ENCODE peak calls at places on chromosomes 1 and 21, in five cellular contexts. One of them, this sample, is unnamed. For H3K4me1, the result is how much of the 10 kb centered on the place peaks cover.

GRCh38 chr1:201895913-201896807 is 7.5 kb downstream of the SHISA4 start:
- DNase-seq in prostate gland: peak
- DNase-seq in fibroblast of lung: peak
- DNase-seq in mammary epithelial cell: peak
- DNase-seq in heart left ventricle: peak
- DNase-seq in this sample: peak

GRCh38 chr1:44808938-44809917 is 905 bp downstream of the BTBD19 start:
- DNase-seq in prostate gland: no peak
- DNase-seq in fibroblast of lung: peak
- DNase-seq in mammary epithelial cell: no peak
- DNase-seq in heart left ventricle: peak
- DNase-seq in this sample: peak

GRCh38 chr21:46051821-46052675 is 45.9 kb upstream of the COL6A2 start:
- DNase-seq in prostate gland: no peak
- DNase-seq in fibroblast of lung: no peak
- DNase-seq in mammary epithelial cell: no peak
- DNase-seq in heart left ventricle: no peak
- DNase-seq in this sample: no peak

GRCh38 chr1:6799499-6799898 is 14.2 kb downstream of the CAMTA1 start:
- DNase-seq in prostate gland: no peak
- DNase-seq in fibroblast of lung: no peak
- DNase-seq in mammary epithelial cell: no peak
- DNase-seq in heart left ventricle: no peak
- DNase-seq in this sample: no peak

GRCh38 chr1:234542211-234542850 is 63.4 kb upstream of the TARBP1 start:
- DNase-seq in prostate gland: no peak
- DNase-seq in fibroblast of lung: no peak
- DNase-seq in mammary epithelial cell: no peak
- DNase-seq in heart left ventricle: no peak
- DNase-seq in this sample: no peak

GRCh38 chr1:31155216-31155806 is 84.4 kb downstream of the NKAIN1 start:
- DNase-seq in prostate gland: peak
- DNase-seq in fibroblast of lung: peak
- DNase-seq in mammary epithelial cell: peak
- DNase-seq in heart left ventricle: peak
- DNase-seq in this sample: peak

GRCh38 chr1:214621178-214621577 is 18.2 kb downstream of the CENPF start:
- DNase-seq in prostate gland: no peak
- DNase-seq in fibroblast of lung: no peak
- DNase-seq in mammary epithelial cell: no peak
- DNase-seq in heart left ventricle: no peak
- DNase-seq in this sample: no peak

GRCh38 chr1:218034464-218034863 is 250.6 kb upstream of the RRP15 start:
- DNase-seq in prostate gland: no peak
- DNase-seq in fibroblast of lung: no peak
- DNase-seq in mammary epithelial cell: no peak
- DNase-seq in heart left ventricle: no peak
- DNase-seq in this sample: no peak

GRCh38 chr1:10900265-10900651 is 103.8 kb upstream of the CASZ1 start:
- DNase-seq in prostate gland: peak
- DNase-seq in fibroblast of lung: no peak
- DNase-seq in mammary epithelial cell: peak
- DNase-seq in heart left ventricle: no peak
- DNase-seq in this sample: no peak
- H3K4me1 ChIP-seq in prostate gland: under half
- H3K4me1 ChIP-seq in fibroblast of lung: under half
- H3K4me1 ChIP-seq in mammary epithelial cell: under half
- H3K4me1 ChIP-seq in heart left ventricle: under half
- H3K4me1 ChIP-seq in this sample: under half

GRCh38 chr1:40974945-40975344 is 4.6 kb upstream of the CTPS1 start:
- DNase-seq in prostate gland: no peak
- DNase-seq in fibroblast of lung: no peak
- DNase-seq in mammary epithelial cell: no peak
- DNase-seq in heart left ventricle: no peak
- DNase-seq in this sample: peak
- H3K4me1 ChIP-seq in prostate gland: under half
- H3K4me1 ChIP-seq in fibroblast of lung: under half
- H3K4me1 ChIP-seq in mammary epithelial cell: under half
- H3K4me1 ChIP-seq in heart left ventricle: under half
- H3K4me1 ChIP-seq in this sample: half or more

GRCh38 chr1:91015794-91016550 is 5.9 kb downstream of the ZNF644 start:
- DNase-seq in prostate gland: no peak
- DNase-seq in fibroblast of lung: no peak
- DNase-seq in mammary epithelial cell: peak
- DNase-seq in heart left ventricle: no peak
- DNase-seq in this sample: no peak

GRCh38 chr1:91013302-91013701 is 8.5 kb downstream of the ZNF644 start:
- DNase-seq in prostate gland: no peak
- DNase-seq in fibroblast of lung: no peak
- DNase-seq in mammary epithelial cell: no peak
- DNase-seq in heart left ventricle: no peak
- DNase-seq in this sample: no peak

GRCh38 chr1:91014475-91014874 is 7.4 kb downstream of the ZNF644 start:
- DNase-seq in prostate gland: no peak
- DNase-seq in fibroblast of lung: no peak
- DNase-seq in mammary epithelial cell: peak
- DNase-seq in heart left ventricle: no peak
- DNase-seq in this sample: no peak

GRCh38 chr1:91018006-91018405 is 3.8 kb downstream of the ZNF644 start:
- DNase-seq in prostate gland: no peak
- DNase-seq in fibroblast of lung: peak
- DNase-seq in mammary epithelial cell: no peak
- DNase-seq in heart left ventricle: no peak
- DNase-seq in this sample: no peak

DNA sequence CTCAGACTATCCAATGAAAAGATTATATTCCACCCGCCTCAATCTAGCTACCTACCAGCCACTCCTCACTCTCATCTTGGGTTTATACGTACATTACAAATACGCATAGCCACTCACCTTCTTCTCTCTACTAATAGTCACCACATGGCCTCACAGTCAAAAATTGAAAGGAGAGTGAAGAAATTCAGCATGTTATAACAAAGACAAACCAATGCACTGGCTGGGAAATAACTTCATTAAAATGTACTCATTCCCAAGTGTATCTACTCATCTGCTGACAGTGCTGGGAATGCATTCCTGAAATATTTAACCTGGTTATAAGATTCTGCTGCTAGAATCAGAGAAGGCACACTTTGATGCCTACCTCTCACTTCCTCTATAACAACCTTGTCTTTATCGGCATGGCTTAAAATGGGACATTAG is 6.5 kb downstream of the ZNF644 start:
- DNase-seq in prostate gland: no peak
- DNase-seq in fibroblast of lung: no peak
- DNase-seq in mammary epithelial cell: peak
- DNase-seq in heart left ventricle: no peak
- DNase-seq in this sample: no peak
- H3K4me1 ChIP-seq in prostate gland: under half
- H3K4me1 ChIP-seq in fibroblast of lung: under half
- H3K4me1 ChIP-seq in mammary epithelial cell: under half
- H3K4me1 ChIP-seq in heart left ventricle: half or more
- H3K4me1 ChIP-seq in this sample: under half

GRCh38 chr1:1170215-1170890 is 3.3 kb upstream of the TTLL10 start:
- DNase-seq in prostate gland: no peak
- DNase-seq in fibroblast of lung: no peak
- DNase-seq in mammary epithelial cell: no peak
- DNase-seq in heart left ventricle: peak
- DNase-seq in this sample: no peak

GRCh38 chr1:1169429-1170214 is 4.1 kb upstream of the TTLL10 start:
- DNase-seq in prostate gland: no peak
- DNase-seq in fibroblast of lung: no peak
- DNase-seq in mammary epithelial cell: no peak
- DNase-seq in heart left ventricle: peak
- DNase-seq in this sample: no peak

GRCh38 chr1:1168156-1168450 is 5.6 kb upstream of the TTLL10 start:
- DNase-seq in prostate gland: no peak
- DNase-seq in fibroblast of lung: no peak
- DNase-seq in mammary epithelial cell: no peak
- DNase-seq in heart left ventricle: peak
- DNase-seq in this sample: no peak

GRCh38 chr1:1167416-1168155 is 6.1 kb upstream of the TTLL10 start:
- DNase-seq in prostate gland: no peak
- DNase-seq in fibroblast of lung: no peak
- DNase-seq in mammary epithelial cell: no peak
- DNase-seq in heart left ventricle: peak
- DNase-seq in this sample: no peak

DNA sequence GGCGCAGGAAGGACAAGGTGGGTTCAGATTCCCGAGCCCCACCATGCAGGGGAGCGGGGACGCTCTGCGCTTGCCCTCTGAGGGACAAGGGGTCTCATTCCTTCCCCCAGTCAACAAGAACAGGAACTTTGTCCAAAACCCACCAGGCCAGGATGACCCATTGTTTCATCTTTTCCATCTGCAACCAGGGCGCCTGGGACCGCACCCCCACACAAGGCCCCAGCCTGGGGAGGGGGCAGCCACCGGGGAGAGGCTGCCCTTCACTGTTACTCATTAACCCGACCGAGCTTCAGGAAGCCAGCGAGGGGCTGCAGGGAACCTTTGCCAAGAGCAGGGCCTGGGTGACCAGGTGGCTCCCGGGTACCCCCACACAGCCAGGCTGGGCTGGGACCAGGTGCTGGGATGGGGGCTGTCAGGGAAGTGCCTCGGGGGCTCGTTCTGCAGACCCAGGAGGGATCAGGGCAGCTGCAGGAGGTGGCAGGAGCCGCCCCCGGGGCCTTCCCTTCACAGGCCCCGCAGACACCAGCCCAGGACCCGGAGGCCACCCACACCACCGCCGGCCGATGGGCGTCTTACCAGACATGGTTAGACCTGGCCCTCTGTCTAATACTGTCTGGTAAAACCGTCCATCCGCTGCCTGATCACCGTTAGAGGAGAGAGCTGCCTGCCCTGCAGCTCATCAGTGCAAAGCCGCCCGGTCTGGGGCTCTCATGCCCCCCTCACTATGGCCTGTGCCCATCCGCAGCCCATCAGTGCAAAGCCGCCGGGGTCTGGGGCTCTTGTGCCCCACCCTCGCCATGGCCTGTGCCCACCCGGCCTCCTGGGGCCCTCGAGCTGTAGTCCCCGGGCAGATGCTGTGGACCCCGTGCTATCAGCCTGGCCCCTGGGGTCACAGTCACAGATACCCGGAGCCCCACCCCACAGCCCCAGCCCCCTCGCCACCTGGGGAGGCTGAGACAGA is 4.9 kb upstream of the TTLL10 start:
- DNase-seq in prostate gland: no peak
- DNase-seq in fibroblast of lung: no peak
- DNase-seq in mammary epithelial cell: no peak
- DNase-seq in heart left ventricle: peak
- DNase-seq in this sample: peak
- H3K4me1 ChIP-seq in prostate gland: under half
- H3K4me1 ChIP-seq in fibroblast of lung: under half
- H3K4me1 ChIP-seq in mammary epithelial cell: under half
- H3K4me1 ChIP-seq in heart left ventricle: under half
- H3K4me1 ChIP-seq in this sample: under half

This sample was measured in Caco-2.